ENCODE peak calls at places on chromosomes 5 and 9, in eight cellular contexts. E, T, I, V, P, Z, J and K are unnamed samples.

GRCh38 chr5:64384761-64385160 is 121.1 kb upstream of the RGS7BP start:
- DNase-seq in T (peak; percentile 57), J (no peak), P (no peak), I (peak; percentile 1), E (peak; percentile 3), Z (peak; percentile 18), V (no peak), K (peak; percentile 9)

GRCh38 chr5:88659529-88660325 is 223.3 kb downstream of the MEF2C start:
- DNase-seq in V (no peak), T (no peak), Z (peak; percentile 93), J (no peak), E (no peak), I (peak; percentile 66), P (no peak), K (peak; percentile 51)

GRCh38 chr9:109463924-109464625 is 34.0 kb downstream of the PTPN3 start:
- DNase-seq in Z (no peak), E (peak; percentile 6), T (no peak), I (no peak), V (no peak), J (no peak), P (peak; percentile 53), K (no peak)

GRCh38 chr5:34497031-34497808 is 158.9 kb upstream of the RAI14 start:
- DNase-seq in E (peak; percentile 82), Z (no peak), P (no peak), V (no peak), J (peak; percentile 77), I (no peak), T (no peak), K (no peak)

GRCh38 chr5:81513982-81514381 is 120.0 kb upstream of the ACOT12 start:
- DNase-seq in I (peak; percentile 26), V (no peak), E (peak; percentile 18), P (no peak), Z (no peak), T (no peak), J (no peak), K (no peak)

GRCh38 chr5:174624754-174625506 is 99.5 kb upstream of the MSX2 start:
- DNase-seq in E (no peak), T (no peak), J (no peak), Z (no peak), I (no peak), V (no peak), P (no peak), K (no peak)

GRCh38 chr9:113950195-113951031 is 74.3 kb downstream of the ZNF618 start:
- DNase-seq in I (no peak), T (no peak), E (no peak), J (no peak), Z (no peak), P (no peak), V (no peak), K (no peak)

GRCh38 chr9:114314256-114314867 is 8.5 kb upstream of the ORM1 start:
- DNase-seq in Z (no peak), V (no peak), P (no peak), T (no peak), J (no peak), I (no peak), E (no peak), K (no peak)

GRCh38 chr9:131618071-131618479 is 72.8 kb downstream of the PRRT1B start:
- DNase-seq in J (no peak), Z (no peak), V (no peak), I (no peak), P (no peak), T (peak; percentile 11), E (no peak), K (no peak)

GRCh38 chr9:108933231-108933630 is 693 bp downstream of the ELP1 start:
- DNase-seq in T (no peak), E (peak; percentile 32), I (peak; percentile 13), P (no peak), V (no peak), J (no peak), Z (peak; percentile 2), K (no peak)

GRCh38 chr5:167778228-167778627 is 513.2 kb upstream of the WWC1 start:
- DNase-seq in P (no peak), T (no peak), J (no peak), V (no peak), Z (no peak), I (no peak), E (no peak), K (no peak)

DNA sequence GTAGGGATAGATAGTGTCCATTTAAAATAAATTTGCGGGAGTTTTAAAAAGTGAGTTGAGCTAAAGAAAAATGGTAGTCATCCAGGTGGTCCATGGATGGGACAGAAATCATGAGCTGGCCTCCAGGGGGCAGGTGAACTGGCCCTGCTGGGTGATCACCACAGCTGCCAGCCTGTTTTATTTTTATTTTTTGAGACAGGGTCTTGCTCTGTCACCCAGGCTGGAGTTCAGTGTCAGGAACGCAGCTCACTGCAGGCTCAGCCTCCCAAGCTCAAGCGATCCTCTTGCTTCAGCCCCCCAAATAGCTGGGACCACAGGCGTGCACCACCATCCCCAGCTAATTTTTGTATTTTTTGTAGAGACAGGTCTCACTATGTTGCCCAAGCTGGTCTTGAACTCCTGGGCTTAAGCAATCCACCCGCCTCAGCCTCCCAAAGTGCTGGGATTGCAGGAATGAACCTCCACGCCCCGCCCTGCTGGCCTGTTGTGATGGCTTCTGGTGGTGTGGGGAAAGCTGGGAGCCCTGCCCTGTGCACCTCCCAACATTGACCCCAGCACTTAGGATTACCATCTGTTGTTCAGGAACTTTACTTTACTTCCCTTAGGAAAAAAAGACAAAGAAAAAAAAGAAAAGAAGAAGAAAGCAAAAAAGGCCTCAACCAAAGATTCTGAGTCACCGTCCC is 14.8 kb downstream of the CD74 start:
- DNase-seq in J (no peak), P (no peak), V (no peak), Z (no peak), I (no peak), T (no peak), E (no peak), K (no peak)
- TF ChIP-seq CTCF in J (no peak), P (no peak), V (no peak), Z (no peak), I (peak; percentile 14), T (no peak), E (no peak), K (no peak)

GRCh38 chr5:90301248-90301647 is 108.3 kb downstream of the CETN3 start:
- DNase-seq in T (no peak), E (no peak), Z (no peak), I (no peak), P (no peak), V (no peak), J (no peak), K (no peak)

GRCh38 chr5:90294604-90295003 is 115.0 kb downstream of the CETN3 start:
- DNase-seq in T (peak; percentile 2), P (no peak), Z (no peak), E (no peak), J (no peak), V (no peak), I (no peak), K (no peak)

GRCh38 chr5:90293931-90294330 is 115.6 kb downstream of the CETN3 start:
- DNase-seq in E (peak; percentile 18), J (no peak), I (peak; percentile 92), P (no peak), V (no peak), Z (no peak), T (no peak), K (no peak)

DNA sequence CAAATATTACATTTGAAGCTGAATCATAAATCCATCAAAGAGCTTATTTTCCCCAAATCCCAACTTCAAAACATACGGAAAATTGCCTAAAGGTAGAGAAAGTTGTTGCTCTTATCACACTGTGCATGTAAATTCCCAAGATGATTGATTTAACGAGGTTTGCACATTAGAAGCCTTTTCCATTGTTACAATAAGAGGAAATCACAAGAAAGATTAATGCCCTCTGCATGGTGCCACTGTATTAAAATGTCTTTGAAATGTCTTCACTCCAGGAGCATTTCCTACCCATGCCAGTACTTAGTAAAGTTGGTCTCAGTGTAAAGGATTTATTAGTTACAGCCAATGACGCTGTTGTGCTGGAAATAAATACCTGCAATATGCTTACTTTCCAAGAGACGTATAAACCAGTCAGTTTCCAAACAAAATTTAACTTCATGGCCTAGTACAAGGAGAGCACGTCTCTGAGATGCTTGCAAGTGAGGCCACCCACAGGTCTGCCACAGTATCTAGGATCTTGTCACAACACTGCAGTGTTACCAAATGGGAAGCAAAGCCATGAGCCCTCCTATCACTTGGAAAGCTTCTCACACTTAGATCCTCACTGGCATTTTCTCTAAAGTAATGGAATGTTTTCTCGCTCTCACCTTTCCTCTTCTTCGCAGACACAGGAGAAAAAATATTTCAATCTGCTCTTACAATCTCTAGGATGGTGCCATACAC is 112.4 kb downstream of the CETN3 start:
- DNase-seq in I (peak; percentile 12), V (no peak), P (no peak), T (no peak), Z (peak; percentile 16), E (no peak), J (no peak), K (no peak)
- TF ChIP-seq CTCF in I (no peak), V (no peak), P (no peak), T (no peak), Z (no peak), E (no peak), J (no peak), K (no peak)

DNA sequence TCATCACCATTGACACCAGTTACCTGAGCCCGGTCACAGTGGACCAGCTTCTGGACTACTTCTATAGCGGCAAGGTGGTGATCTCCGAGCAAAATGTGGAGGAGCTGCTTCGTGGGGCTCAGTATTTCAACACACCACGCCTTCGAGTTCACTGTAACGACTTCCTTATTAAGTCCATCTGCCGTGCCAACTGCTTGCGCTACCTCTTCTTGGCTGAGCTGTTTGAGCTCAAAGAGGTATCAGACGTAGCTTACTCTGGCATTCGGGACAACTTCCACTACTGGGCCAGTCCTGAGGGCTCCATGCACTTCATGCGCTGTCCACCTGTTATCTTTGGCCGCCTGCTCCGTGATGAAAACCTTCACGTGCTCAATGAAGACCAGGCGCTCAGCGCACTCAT is 520 bp downstream of the CCIN start:
- DNase-seq in I (no peak), E (no peak), Z (no peak), P (no peak), T (no peak), V (no peak), J (no peak), K (no peak)
- TF ChIP-seq CTCF in I (no peak), E (no peak), Z (no peak), P (no peak), T (no peak), V (no peak), J (no peak), K (no peak)

DNA sequence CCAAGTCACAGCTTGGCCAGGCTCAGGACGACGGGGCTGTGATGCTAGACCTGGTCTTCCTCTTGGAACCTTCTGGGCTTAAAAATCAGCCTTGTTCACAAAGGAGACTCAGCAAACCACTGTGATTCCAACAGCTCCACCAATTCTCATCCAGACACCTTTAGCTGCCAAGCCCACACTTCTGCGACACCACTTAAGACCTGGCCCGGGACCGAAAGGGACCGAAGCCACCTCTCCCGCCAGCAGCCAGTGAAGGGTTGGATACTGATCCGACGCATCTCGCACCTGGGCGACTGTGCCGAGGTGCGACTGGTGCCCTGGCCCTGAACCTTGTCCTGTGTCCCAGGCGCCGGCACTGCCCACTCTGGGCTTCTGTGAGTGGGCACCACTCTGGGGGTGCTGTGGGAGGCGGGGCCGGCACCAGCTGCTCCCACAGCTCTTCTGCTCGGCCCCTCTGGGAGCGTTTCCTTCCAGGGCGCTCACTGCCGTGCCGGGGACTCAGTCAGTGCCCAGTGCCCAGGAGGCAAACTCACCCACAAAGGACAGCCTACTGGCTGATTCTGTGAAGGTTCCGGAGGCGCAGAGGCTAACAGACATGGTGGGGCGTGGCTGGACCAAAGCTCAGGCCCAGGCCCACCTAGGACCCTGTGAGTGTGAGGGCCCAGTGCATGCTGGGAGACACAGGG is 50.9 kb downstream of the EXD3 start:
- DNase-seq in Z (no peak), V (no peak), E (no peak), I (no peak), T (no peak), P (no peak), J (peak; percentile 50), K (no peak)
- TF ChIP-seq CTCF in Z (no peak), V (no peak), E (no peak), I (no peak), T (no peak), P (no peak), J (no peak), K (no peak)